ENCODE peak calls at places on chromosome X, in five cellular contexts. Q, N, X, H and G are unnamed samples.

GRCh38 chrX:148281920-148282319 is 218.5 kb upstream of the AFF2 start:
- DNase-seq in H (no peak), N (no peak), X (no peak), Q (no peak), G (no peak)

GRCh38 chrX:40496728-40497127 is 84.0 kb upstream of the ATP6AP2 start:
- DNase-seq in X (no peak), H (no peak), N (no peak), Q (peak), G (peak)

GRCh38 chrX:14529288-14529989 is at the start of gene GLRA2:
- DNase-seq in Q (peak), H (peak), N (no peak), X (no peak), G (peak)

GRCh38 chrX:87337267-87337666 is 180.3 kb upstream of the KLHL4 start:
- DNase-seq in Q (no peak), N (no peak), H (no peak), X (no peak), G (no peak)

GRCh38 chrX:25144043-25144940 is 128.5 kb upstream of the ARX start:
- DNase-seq in N (peak), X (no peak), Q (peak), H (peak), G (peak)

GRCh38 chrX:125004799-125005198 is 314.9 kb upstream of the TEX13C start:
- DNase-seq in Q (no peak), H (no peak), X (no peak), N (no peak), G (no peak)

GRCh38 chrX:48794993-48795501 is 6.8 kb upstream of the HDAC6 start:
- DNase-seq in X (no peak), Q (peak), H (no peak), N (no peak), G (peak)

GRCh38 chrX:131727778-131728177 is 183.9 kb downstream of the OR13H1 start:
- DNase-seq in N (no peak), Q (no peak), H (no peak), X (no peak), G (peak)

GRCh38 chrX:149721778-149722177 is 9.9 kb downstream of the MAGEA11 start:
- DNase-seq in X (no peak), N (no peak), Q (no peak), H (no peak), G (peak)

GRCh38 chrX:43631841-43632240 is 24.3 kb upstream of the MAOA start:
- DNase-seq in N (no peak), Q (no peak), H (no peak), X (no peak), G (no peak)

GRCh38 chrX:2317527-2318055 is 183.2 kb downstream of the DHRSX start:
- DNase-seq in Q (no peak), H (no peak), N (no peak), X (no peak), G (no peak)

GRCh38 chrX:102580891-102581290 is 18.4 kb upstream of the ARMCX5 start:
- DNase-seq in H (no peak), Q (no peak), X (no peak), N (no peak), G (no peak)

GRCh38 chrX:87578978-87579377 is 61.4 kb downstream of the KLHL4 start:
- DNase-seq in X (no peak), N (no peak), H (no peak), Q (no peak), G (no peak)

GRCh38 chrX:11932423-11932822 is 174.4 kb downstream of the MSL3 start:
- DNase-seq in H (no peak), X (no peak), N (no peak), Q (no peak), G (no peak)

GRCh38 chrX:101595739-101596419 is 21.9 kb downstream of the ARMCX6 start:
- DNase-seq in N (peak), Q (peak), X (no peak), H (peak), G (peak)

GRCh38 chrX:56803849-56804681 is 75.0 kb downstream of the NBDY start:
- DNase-seq in Q (no peak), H (no peak), N (no peak), X (no peak), G (no peak)

GRCh38 chrX:105461013-105461412 is 240.5 kb upstream of the TEX13A start:
- DNase-seq in X (no peak), N (no peak), H (no peak), Q (no peak), G (no peak)

GRCh38 chrX:132488819-132489255 is at the start of gene MBNL3:
- DNase-seq in N (peak), X (peak), H (no peak), Q (peak), G (peak)

GRCh38 chrX:108811891-108812290 is 75.5 kb upstream of the IRS4 start:
- DNase-seq in X (no peak), H (no peak), N (no peak), Q (peak), G (peak)